ENCODE peak calls at places on chromosomes 13 and 19, in eight cellular contexts. One of them, this sample, is unnamed.

GRCh38 chr13:73633817-73634449 is 500.3 kb downstream of the KLF12 start:
- DNase-seq in T-cell: no peak
- DNase-seq in fibroblast of mammary gland: no peak
- DNase-seq in A549: no peak
- DNase-seq in GM23338: peak; percentile 34
- DNase-seq in dorsolateral prefrontal cortex: no peak
- DNase-seq in progenitor cell of endocrine pancreas: no peak
- DNase-seq in HTR-8/SVneo: no peak
- DNase-seq in this sample: no peak

GRCh38 chr13:82477436-82477835 is 1404.8 kb downstream of the SLITRK1 start:
- DNase-seq in T-cell: no peak
- DNase-seq in fibroblast of mammary gland: no peak
- DNase-seq in A549: no peak
- DNase-seq in GM23338: no peak
- DNase-seq in dorsolateral prefrontal cortex: no peak
- DNase-seq in progenitor cell of endocrine pancreas: no peak
- DNase-seq in HTR-8/SVneo: no peak
- DNase-seq in this sample: no peak

GRCh38 chr13:35210234-35210633 is 266.3 kb downstream of the MAB21L1 start:
- DNase-seq in T-cell: no peak
- DNase-seq in fibroblast of mammary gland: peak; percentile 37
- DNase-seq in A549: no peak
- DNase-seq in GM23338: no peak
- DNase-seq in dorsolateral prefrontal cortex: no peak
- DNase-seq in progenitor cell of endocrine pancreas: no peak
- DNase-seq in HTR-8/SVneo: no peak
- DNase-seq in this sample: no peak

GRCh38 chr19:32814046-32814445 is 55.5 kb downstream of the SLC7A9 start:
- DNase-seq in T-cell: no peak
- DNase-seq in fibroblast of mammary gland: no peak
- DNase-seq in A549: no peak
- DNase-seq in GM23338: no peak
- DNase-seq in dorsolateral prefrontal cortex: no peak
- DNase-seq in progenitor cell of endocrine pancreas: no peak
- DNase-seq in HTR-8/SVneo: no peak
- DNase-seq in this sample: no peak

GRCh38 chr13:34578471-34578870 is 363.6 kb upstream of the NBEA start:
- DNase-seq in T-cell: no peak
- DNase-seq in fibroblast of mammary gland: peak; percentile 4
- DNase-seq in A549: no peak
- DNase-seq in GM23338: no peak
- DNase-seq in dorsolateral prefrontal cortex: no peak
- DNase-seq in progenitor cell of endocrine pancreas: no peak
- DNase-seq in HTR-8/SVneo: no peak
- DNase-seq in this sample: no peak

GRCh38 chr19:4553775-4554174 is 5.7 kb downstream of the SEMA6B start:
- DNase-seq in T-cell: no peak
- DNase-seq in fibroblast of mammary gland: no peak
- DNase-seq in A549: no peak
- DNase-seq in GM23338: no peak
- DNase-seq in dorsolateral prefrontal cortex: no peak
- DNase-seq in progenitor cell of endocrine pancreas: no peak
- DNase-seq in HTR-8/SVneo: no peak
- DNase-seq in this sample: no peak

GRCh38 chr19:3243851-3244700 is 19.6 kb downstream of the CELF5 start:
- DNase-seq in T-cell: peak; percentile 2
- DNase-seq in fibroblast of mammary gland: peak; percentile 52
- DNase-seq in A549: no peak
- DNase-seq in GM23338: peak; percentile 88
- DNase-seq in dorsolateral prefrontal cortex: no peak
- DNase-seq in progenitor cell of endocrine pancreas: peak; percentile 63
- DNase-seq in HTR-8/SVneo: no peak
- DNase-seq in this sample: peak; percentile 54

GRCh38 chr13:83879431-83880171 is 2.7 kb downstream of the SLITRK1 start:
- DNase-seq in T-cell: no peak
- DNase-seq in fibroblast of mammary gland: peak; percentile 15
- DNase-seq in A549: no peak
- DNase-seq in GM23338: peak; percentile 32
- DNase-seq in dorsolateral prefrontal cortex: peak; percentile 72
- DNase-seq in progenitor cell of endocrine pancreas: no peak
- DNase-seq in HTR-8/SVneo: no peak
- DNase-seq in this sample: no peak

GRCh38 chr13:39468306-39468705 is 134.7 kb downstream of the LHFPL6 start:
- DNase-seq in T-cell: no peak
- DNase-seq in fibroblast of mammary gland: no peak
- DNase-seq in A549: no peak
- DNase-seq in GM23338: no peak
- DNase-seq in dorsolateral prefrontal cortex: no peak
- DNase-seq in progenitor cell of endocrine pancreas: no peak
- DNase-seq in HTR-8/SVneo: no peak
- DNase-seq in this sample: no peak

GRCh38 chr19:45468803-45469131 is 971 bp downstream of the FOSB start:
- DNase-seq in T-cell: peak; percentile 60
- DNase-seq in fibroblast of mammary gland: peak; percentile 45
- DNase-seq in A549: no peak
- DNase-seq in GM23338: no peak
- DNase-seq in dorsolateral prefrontal cortex: no peak
- DNase-seq in progenitor cell of endocrine pancreas: no peak
- DNase-seq in HTR-8/SVneo: no peak
- DNase-seq in this sample: peak; percentile 68

GRCh38 chr19:21410166-21410565 is 13.2 kb downstream of the ZNF493 start:
- DNase-seq in T-cell: no peak
- DNase-seq in fibroblast of mammary gland: no peak
- DNase-seq in A549: no peak
- DNase-seq in GM23338: no peak
- DNase-seq in dorsolateral prefrontal cortex: no peak
- DNase-seq in progenitor cell of endocrine pancreas: no peak
- DNase-seq in HTR-8/SVneo: no peak
- DNase-seq in this sample: no peak

GRCh38 chr19:5323475-5323811 is 17.2 kb downstream of the PTPRS start:
- DNase-seq in T-cell: no peak
- DNase-seq in fibroblast of mammary gland: no peak
- DNase-seq in A549: no peak
- DNase-seq in GM23338: no peak
- DNase-seq in dorsolateral prefrontal cortex: no peak
- DNase-seq in progenitor cell of endocrine pancreas: no peak
- DNase-seq in HTR-8/SVneo: no peak
- DNase-seq in this sample: no peak

GRCh38 chr19:3146677-3147100 is 10.9 kb downstream of the GNA15 start:
- DNase-seq in T-cell: peak; percentile 38
- DNase-seq in fibroblast of mammary gland: no peak
- DNase-seq in A549: no peak
- DNase-seq in GM23338: peak; percentile 58
- DNase-seq in dorsolateral prefrontal cortex: no peak
- DNase-seq in progenitor cell of endocrine pancreas: peak; percentile 43
- DNase-seq in HTR-8/SVneo: no peak
- DNase-seq in this sample: no peak